ENCODE peak calls at places on chromosomes 4 and X, in eight cellular contexts. Z is GM23338, K is GM23248, A is neural progenitor cell, Q is OCI-LY7, I is MM.1S, C is HCT116, F is SK-N-SH. D is an unnamed sample. For H3K4me1, the result is how much of the 10 kb centered on the place peaks cover.

GRCh38 chrX:135309430-135309923 is at the start of gene ETDC:
- DNase-seq in Q (no peak), Z (no peak), K (no peak), C (no peak), A (no peak), F (no peak), I (no peak), D (no peak)

GRCh38 chr4:159547645-159548308 is 444.9 kb downstream of the RAPGEF2 start:
- DNase-seq in F (peak), C (no peak), Z (no peak), I (no peak), A (no peak), Q (no peak), K (peak), D (peak)

GRCh38 chr4:4267981-4268380 is 20.0 kb upstream of the TMEM128 start:
- DNase-seq in A (no peak), I (no peak), C (no peak), Q (no peak), K (no peak), Z (no peak), F (no peak), D (no peak)

GRCh38 chr4:47835489-47835888 is 2.4 kb downstream of the CORIN start:
- DNase-seq in C (no peak), K (peak), Z (peak), Q (no peak), F (no peak), A (no peak), I (no peak), D (no peak)

GRCh38 chr4:7411896-7412585 is 22.7 kb downstream of the PSAPL1 start:
- DNase-seq in C (no peak), Q (no peak), Z (no peak), F (peak), I (no peak), K (no peak), A (no peak), D (no peak)

GRCh38 chr4:171813195-171813955 is at the start of gene GALNTL6:
- DNase-seq in I (no peak), A (peak), C (no peak), Z (peak), Q (no peak), K (peak), F (peak), D (no peak)

GRCh38 chr4:122591196-122591595 is 29.7 kb downstream of the IL21 start:
- DNase-seq in F (no peak), K (peak), A (no peak), I (no peak), Q (no peak), Z (no peak), C (no peak), D (no peak)

GRCh38 chr4:112082954-112083586 is 62.2 kb upstream of the FAM241A start:
- DNase-seq in Q (no peak), C (peak), K (peak), I (no peak), Z (no peak), A (no peak), F (no peak), D (peak)

GRCh38 chr4:145098675-145099037 is 545 bp downstream of the ABCE1 start:
- DNase-seq in Q (no peak), K (peak), A (no peak), I (peak), F (peak), Z (no peak), C (peak), D (peak)

GRCh38 chr4:153651961-153652784 is 31.9 kb upstream of the TLR2 start:
- DNase-seq in C (no peak), A (no peak), Z (no peak), K (peak), F (no peak), I (no peak), Q (no peak), D (peak)

GRCh38 chr4:77818667-77819408 is at the start of gene CNOT6L:
- DNase-seq in A (peak), Z (peak), C (peak), K (peak), F (peak), I (peak), Q (peak), D (peak)

GRCh38 chr4:150600821-150601445 is 19.0 kb downstream of the MAB21L2 start:
- DNase-seq in I (no peak), A (no peak), Z (no peak), Q (no peak), C (no peak), F (no peak), K (no peak), D (no peak)

GRCh38 chr4:74317616-74318256 is 9.5 kb downstream of the EPGN start:
- DNase-seq in A (no peak), C (no peak), Z (no peak), F (no peak), K (peak), Q (no peak), I (no peak), D (no peak)

GRCh38 chr4:88846232-88846790 is 148.7 kb upstream of the NAP1L5 start:
- DNase-seq in Q (no peak), I (no peak), Z (no peak), K (no peak), A (no peak), F (no peak), C (no peak), D (peak)

GRCh38 chr4:8775751-8776355 is 95.8 kb downstream of the HMX1 start:
- DNase-seq in C (no peak), Z (no peak), F (no peak), Q (no peak), K (no peak), I (no peak), A (no peak), D (no peak)

GRCh38 chrX:109859673-109860072 is 126.6 kb upstream of the ACSL4 start:
- DNase-seq in C (no peak), A (no peak), Q (no peak), Z (no peak), I (no peak), F (no peak), K (no peak), D (no peak)

GRCh38 chr4:54215379-54216072 is 13.6 kb upstream of the PDGFRA start:
- DNase-seq in Q (no peak), K (peak), Z (peak), I (no peak), F (peak), C (no peak), A (no peak), D (no peak)

GRCh38 chrX:153609917-153610833 is 11.2 kb upstream of the CCNQ start:
- DNase-seq in F (peak), Z (peak), Q (no peak), A (peak), K (peak), C (peak), I (no peak), D (peak)

GRCh38 chr4:116849620-116850019 is 235.8 kb downstream of the TRAM1L1 start:
- DNase-seq in A (peak), F (no peak), Q (no peak), I (no peak), C (no peak), Z (peak), K (no peak), D (no peak)

GRCh38 chr4:73676881-73677323 is 56.7 kb upstream of the RASSF6 start:
- DNase-seq in Z (no peak), C (no peak), F (no peak), K (peak), I (no peak), A (no peak), Q (peak), D (peak)

GRCh38 chrX:101764538-101764937 is 104.9 kb upstream of the ARMCX2 start:
- DNase-seq in Z (no peak), F (no peak), I (no peak), A (no peak), Q (no peak), C (no peak), K (peak), D (no peak)

GRCh38 chrX:15930585-15930984 is 76.0 kb upstream of the AP1S2 start:
- DNase-seq in C (no peak), F (peak), Q (peak), A (peak), K (peak), I (no peak), Z (peak), D (peak)

GRCh38 chrX:13165747-13166146 is 121.3 kb upstream of the FAM9C start:
- DNase-seq in I (no peak), A (peak), Z (peak), Q (no peak), F (no peak), C (no peak), K (no peak), D (no peak)

GRCh38 chrX:43559643-43560042 is 96.5 kb upstream of the MAOA start:
- DNase-seq in F (peak), K (peak), A (peak), C (peak), Q (peak), I (peak), Z (peak), D (peak)

GRCh38 chrX:108312938-108313337 is 125.3 kb downstream of the COL4A6 start:
- DNase-seq in Z (peak), A (peak), I (no peak), K (peak), C (peak), F (no peak), Q (no peak), D (peak)

GRCh38 chr4:101355767-101356702 is 8.7 kb upstream of the PPP3CA start:
- DNase-seq in I (no peak), Z (no peak), K (peak), A (no peak), C (peak), F (no peak), Q (no peak), D (peak)

GRCh38 chrX:54808109-54808604 is 612 bp downstream of the MAGED2 start:
- DNase-seq in C (peak), Z (peak), K (peak), I (peak), Q (no peak), A (peak), F (peak), D (no peak)

GRCh38 chrX:23822397-23822796 is 39.4 kb downstream of the SAT1 start:
- DNase-seq in K (peak), C (no peak), A (no peak), Q (no peak), Z (no peak), I (no peak), F (no peak), D (peak)

GRCh38 chr4:107034982-107035710 is 967 bp downstream of the DKK2 start:
- DNase-seq in K (peak), F (peak), C (no peak), I (no peak), Q (no peak), A (peak), Z (peak), D (no peak)

GRCh38 chrX:68718443-68718820 is 71.0 kb downstream of the STARD8 start:
- DNase-seq in Q (no peak), F (no peak), Z (no peak), A (no peak), K (no peak), I (no peak), C (no peak), D (no peak)

GRCh38 chrX:41602946-41603345 is 85.8 kb upstream of the GPR34 start:
- DNase-seq in I (no peak), F (no peak), K (peak), C (no peak), A (peak), Q (no peak), Z (no peak), D (no peak)

GRCh38 chr4:13524504-13525243 is 19.6 kb downstream of the NKX3-2 start:
- DNase-seq in A (no peak), C (no peak), Q (no peak), K (peak), F (peak), Z (peak), I (no peak), D (no peak)

GRCh38 chrX:21932277-21932996 is 8.1 kb upstream of the SMS start:
- DNase-seq in Z (no peak), F (no peak), A (no peak), K (peak), I (no peak), Q (no peak), C (no peak), D (peak)

GRCh38 chr4:176545886-176546285 is 226.1 kb downstream of the SPCS3 start:
- DNase-seq in F (no peak), C (no peak), I (no peak), K (peak), Q (no peak), Z (no peak), A (no peak), D (no peak)

GRCh38 chr4:115671581-115671980 is 558.2 kb upstream of the NDST4 start:
- DNase-seq in F (no peak), Z (no peak), C (no peak), I (no peak), Q (no peak), A (no peak), K (no peak), D (peak)

GRCh38 chr4:15003441-15003890 is 1.2 kb downstream of the CPEB2 start:
- DNase-seq in I (peak), Z (peak), A (peak), F (peak), C (no peak), Q (peak), K (peak), D (peak)

GRCh38 chrX:134622813-134623185 is 35.5 kb downstream of the PLAC1 start:
- DNase-seq in K (peak), A (no peak), C (no peak), F (no peak), I (no peak), Q (no peak), Z (no peak), D (peak)

DNA sequence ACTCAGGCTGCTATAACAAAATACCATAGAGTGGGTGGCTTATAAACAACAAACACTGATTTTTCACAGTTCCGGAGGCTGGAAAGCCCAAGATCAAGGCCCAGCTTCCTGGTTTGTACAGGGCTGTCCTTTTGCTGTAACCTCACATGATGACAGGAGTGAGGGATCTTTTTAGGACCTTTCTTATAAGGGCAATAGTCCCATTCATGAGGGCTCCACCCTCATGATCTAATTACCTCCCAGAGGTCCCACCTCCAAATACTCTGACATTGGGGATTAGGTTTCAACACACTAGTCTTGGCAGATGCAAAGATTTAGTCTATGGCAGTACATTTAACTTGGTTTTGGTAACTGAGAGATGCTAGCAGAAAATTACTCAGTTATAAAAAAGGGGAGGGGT is 20.9 kb downstream of the GPAT3 start:
- DNase-seq in C (no peak), F (no peak), K (no peak), Q (no peak), Z (no peak), I (no peak), A (no peak), D (peak)
- H3K4me1 ChIP-seq in C (half or more), F (under half), K (under half), Q (under half), Z (under half), I (under half), A (under half), D (half or more)

DNA sequence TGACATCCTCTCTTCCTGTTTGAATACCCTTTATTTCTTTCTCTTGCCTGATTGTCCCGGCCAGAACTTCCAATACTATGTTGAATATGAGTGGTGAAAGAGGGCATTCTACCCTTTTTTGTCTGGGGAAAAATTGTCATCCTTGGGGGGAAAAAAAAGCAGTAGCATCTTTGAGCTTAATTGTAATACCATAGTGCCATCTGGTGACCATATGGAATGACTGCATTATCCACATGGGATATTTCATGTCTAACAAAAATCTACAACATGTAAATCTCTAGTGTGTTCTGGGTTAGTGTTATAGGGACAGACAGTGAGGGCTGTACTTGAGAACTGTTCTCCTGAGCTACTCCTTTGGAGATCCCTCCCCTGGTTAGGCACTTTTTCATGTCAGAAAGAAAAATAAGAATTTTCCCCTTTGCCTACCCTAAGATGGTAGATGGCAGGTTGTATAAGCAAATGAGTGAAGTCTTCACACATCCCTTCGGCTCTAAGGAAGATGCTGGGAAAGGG is 26.0 kb downstream of the CAPN6 start:
- DNase-seq in Z (peak), Q (peak), K (peak), I (peak), C (peak), F (peak), A (peak), D (peak)
- TF ChIP-seq EZH2phosphoT487 in Z (no peak), Q (no peak), K (no peak), I (no peak), C (no peak), F (no peak), A (no peak), D (no peak)

GRCh38 chr4:10105421-10105820 is 11.2 kb downstream of the WDR1 start:
- DNase-seq in F (no peak), A (no peak), I (no peak), K (peak), C (no peak), Q (no peak), Z (no peak), D (peak)

GRCh38 chr4:10106421-10107039 is 10.1 kb downstream of the WDR1 start:
- DNase-seq in F (peak), C (peak), K (peak), I (no peak), Z (no peak), Q (no peak), A (no peak), D (peak)

GRCh38 chr4:10104211-10104990 is 12.2 kb downstream of the WDR1 start:
- DNase-seq in C (no peak), Z (no peak), A (peak), F (no peak), I (peak), Q (no peak), K (peak), D (no peak)

GRCh38 chr4:10105920-10106319 is 10.7 kb downstream of the WDR1 start:
- DNase-seq in I (no peak), Q (no peak), C (no peak), Z (no peak), K (no peak), F (no peak), A (no peak), D (no peak)

DNA sequence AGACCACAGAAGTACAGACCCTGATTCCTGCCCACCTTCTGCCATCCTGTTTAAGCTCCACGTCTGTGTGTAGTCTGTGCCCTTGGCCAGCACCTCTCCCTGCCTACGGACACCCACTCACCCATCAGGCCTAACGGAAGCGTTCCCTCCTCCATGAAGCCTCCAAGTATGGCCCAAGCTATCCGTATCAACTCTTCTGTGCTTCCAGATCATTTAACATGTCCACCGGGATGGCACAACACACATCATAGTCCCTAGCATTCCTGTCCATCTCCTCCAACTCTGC is 11.7 kb downstream of the WDR1 start:
- DNase-seq in F (no peak), C (no peak), Z (no peak), K (no peak), I (no peak), Q (no peak), A (no peak), D (no peak)
- H3K4me1 ChIP-seq in F (under half), C (under half), Z (under half), K (half or more), I (half or more), Q (under half), A (under half), D (under half)

GRCh38 chrX:37763400-37763799 is 16.5 kb upstream of the CYBB start:
- DNase-seq in I (no peak), Z (no peak), C (no peak), F (no peak), Q (no peak), A (peak), K (no peak), D (no peak)

GRCh38 chrX:37754518-37754917 is 25.3 kb upstream of the CYBB start:
- DNase-seq in I (no peak), Z (no peak), K (no peak), Q (no peak), F (no peak), A (no peak), C (no peak), D (no peak)

GRCh38 chrX:37755073-37755472 is 24.8 kb upstream of the CYBB start:
- DNase-seq in Q (peak), I (peak), Z (no peak), K (no peak), A (no peak), F (no peak), C (no peak), D (no peak)

GRCh38 chrX:37757082-37757481 is 22.8 kb upstream of the CYBB start:
- DNase-seq in A (no peak), I (no peak), Z (no peak), C (no peak), K (no peak), F (no peak), Q (no peak), D (no peak)

DNA sequence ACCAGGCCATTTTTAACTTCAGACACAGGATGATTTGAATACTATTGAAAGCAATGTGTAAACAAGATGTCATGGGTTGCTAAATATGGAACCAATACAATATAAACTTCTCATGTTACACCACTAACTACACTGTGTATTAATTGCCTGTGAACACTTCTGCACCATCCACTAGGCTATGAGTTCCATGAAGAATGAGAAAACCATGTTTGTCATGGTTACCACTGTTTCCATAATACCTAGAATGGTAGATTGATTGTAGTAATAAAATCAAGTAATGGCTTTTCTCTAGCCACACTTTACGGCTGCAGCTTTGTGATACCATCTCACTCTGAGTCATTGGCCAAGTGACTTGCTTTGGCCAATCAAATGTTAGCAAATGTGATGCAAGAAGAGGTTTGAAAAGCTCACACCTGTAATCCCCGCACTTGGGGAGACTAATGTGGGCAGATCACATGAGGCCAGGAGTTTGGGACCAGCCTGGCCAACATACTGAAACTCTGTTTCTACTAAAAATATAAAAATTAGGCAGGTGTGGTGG is 19.9 kb upstream of the CYBB start:
- DNase-seq in Z (no peak), C (no peak), I (no peak), A (no peak), Q (no peak), F (no peak), K (no peak), D (no peak)
- TF ChIP-seq EZH2phosphoT487 in Z (no peak), C (no peak), I (no peak), A (no peak), Q (no peak), F (no peak), K (no peak), D (no peak)